ENCODE peak calls at places on chromosomes 3 and 15, in six cellular contexts. H is HS-5, P is Peyer's patch, B is GM04504, C is GDM1, S is sciatic nerve. Q is an unnamed sample.

GRCh38 chr3:42711491-42712343 is 9.1 kb upstream of the HHATL start:
- DNase-seq in B (no peak), P (peak), H (no peak), C (no peak), S (peak), Q (peak)

GRCh38 chr3:134937256-134938023 is 142.4 kb downstream of the EPHB1 start:
- DNase-seq in C (no peak), B (no peak), S (no peak), H (no peak), P (no peak), Q (no peak)

GRCh38 chr3:45781841-45782240 is 14.5 kb downstream of the SLC6A20 start:
- DNase-seq in P (no peak), H (no peak), S (no peak), B (no peak), C (no peak), Q (no peak)

GRCh38 chr15:78056714-78057269 is 20.7 kb downstream of the TBC1D2B start:
- DNase-seq in S (no peak), H (no peak), P (no peak), B (no peak), C (peak), Q (no peak)

GRCh38 chr3:48407542-48408099 is 22.3 kb downstream of the PLXNB1 start:
- DNase-seq in B (no peak), H (no peak), P (no peak), S (peak), C (no peak), Q (peak)

GRCh38 chr3:14525685-14526631 is 14.2 kb downstream of the GRIP2 start:
- DNase-seq in C (no peak), B (peak), H (no peak), P (peak), S (no peak), Q (no peak)

GRCh38 chr3:35537265-35537664 is 102.1 kb upstream of the ARPP21 start:
- DNase-seq in S (no peak), B (no peak), H (no peak), P (no peak), C (no peak), Q (no peak)

GRCh38 chr15:58738051-58738707 is 11.3 kb downstream of the ADAM10 start:
- DNase-seq in C (no peak), P (no peak), B (no peak), H (no peak), S (no peak), Q (no peak)

GRCh38 chr15:87739866-87740265 is 516.7 kb downstream of the NTRK3 start:
- DNase-seq in P (no peak), B (no peak), H (no peak), S (no peak), C (no peak), Q (no peak)

GRCh38 chr15:38920966-38921365 is 356.4 kb upstream of the RASGRP1 start:
- DNase-seq in C (no peak), B (no peak), P (no peak), S (no peak), H (no peak), Q (no peak)

GRCh38 chr3:156174229-156174847 is 54.0 kb downstream of the KCNAB1 start:
- DNase-seq in S (no peak), P (no peak), C (peak), H (peak), B (peak), Q (no peak)

GRCh38 chr3:11120091-11120845 is 34.0 kb upstream of the HRH1 start:
- DNase-seq in S (no peak), H (no peak), C (no peak), P (no peak), B (no peak), Q (no peak)

GRCh38 chr15:100542290-100542689 is 13.5 kb upstream of the CERS3 start:
- DNase-seq in P (no peak), S (no peak), H (no peak), C (no peak), B (no peak), Q (no peak)

GRCh38 chr15:70245932-70246622 is 148.4 kb upstream of the TLE3 start:
- DNase-seq in S (peak), C (no peak), B (no peak), H (no peak), P (no peak), Q (peak)

GRCh38 chr3:40980467-40980866 is 218.8 kb upstream of the CTNNB1 start:
- DNase-seq in B (no peak), S (no peak), H (no peak), P (no peak), C (no peak), Q (no peak)

GRCh38 chr3:12471228-12471627 is 13.1 kb upstream of the TSEN2 start:
- DNase-seq in C (no peak), H (no peak), P (peak), B (no peak), S (no peak), Q (no peak)

GRCh38 chr15:89828324-89829145 is 13.9 kb upstream of the ANPEP start:
- DNase-seq in S (peak), B (peak), P (peak), C (no peak), H (no peak), Q (no peak)

GRCh38 chr3:51637941-51638471 is 33.0 kb upstream of the TEX264 start:
- DNase-seq in B (peak), C (peak), P (no peak), S (no peak), H (no peak), Q (no peak)

GRCh38 chr3:159884661-159885402 is 103.8 kb upstream of the IL12A start:
- DNase-seq in S (no peak), H (peak), P (no peak), C (peak), B (no peak), Q (no peak)

GRCh38 chr3:46935168-46935858 is 41.2 kb downstream of the CCDC12 start:
- DNase-seq in B (peak), H (peak), P (no peak), C (no peak), S (peak), Q (peak)

GRCh38 chr3:57557088-57557537 is 1.0 kb downstream of the PDE12 start:
- DNase-seq in B (no peak), C (no peak), H (no peak), P (peak), S (no peak), Q (no peak)

GRCh38 chr15:45535486-45536042 is 13.0 kb upstream of the SLC30A4 start:
- DNase-seq in H (no peak), C (no peak), B (no peak), P (no peak), S (no peak), Q (no peak)